ENCODE peak calls at places on chromosomes 12 and 14, in ten cellular contexts. R, K, Z, U, I, F, M, W, A and B are unnamed samples.

GRCh38 chr12:109770104-109770860 is 56.7 kb downstream of the FAM222A start:
- DNase-seq in U (no peak), F (no peak), M (no peak), R (no peak), W (no peak), K (no peak), Z (peak; percentile 35), I (peak; percentile 46), A (peak; percentile 45), B (no peak)

GRCh38 chr12:56935752-56936151 is 1.5 kb upstream of the SDR9C7 start:
- DNase-seq in K (no peak), A (no peak), U (no peak), M (no peak), W (no peak), Z (no peak), R (no peak), F (no peak), I (no peak), B (no peak)

GRCh38 chr14:81450100-81450531 is 50.0 kb upstream of the STON2 start:
- DNase-seq in W (no peak), I (peak; percentile 73), F (no peak), R (peak; percentile 73), K (no peak), A (no peak), Z (no peak), M (no peak), U (no peak), B (peak; percentile 90)

GRCh38 chr14:94338023-94338422 is 14.9 kb upstream of the SERPINA6 start:
- DNase-seq in F (no peak), W (no peak), R (no peak), U (no peak), A (no peak), I (no peak), Z (no peak), K (no peak), M (no peak), B (no peak)

GRCh38 chr12:58140395-58140794 is 199.0 kb downstream of the ATP23 start:
- DNase-seq in A (no peak), W (no peak), I (peak; percentile 67), M (no peak), K (no peak), R (no peak), Z (no peak), F (no peak), U (no peak), B (no peak)

GRCh38 chr12:79233341-79233761 is 368.8 kb downstream of the SYT1 start:
- DNase-seq in I (no peak), A (no peak), U (no peak), W (no peak), F (no peak), K (no peak), Z (no peak), M (no peak), R (no peak), B (no peak)

GRCh38 chr12:54028324-54029201 is at the start of gene HOXC6:
- DNase-seq in W (peak; percentile 56), K (no peak), F (no peak), U (no peak), R (no peak), I (peak; percentile 80), A (no peak), Z (no peak), M (no peak), B (no peak)

GRCh38 chr12:90627180-90627896 is 327.6 kb downstream of the CCER1 start:
- DNase-seq in A (no peak), F (no peak), K (no peak), W (no peak), Z (no peak), R (no peak), I (no peak), M (no peak), U (no peak), B (no peak)

GRCh38 chr12:15728118-15728598 is 61.0 kb downstream of the EPS8 start:
- DNase-seq in W (no peak), R (no peak), U (no peak), F (no peak), M (no peak), Z (no peak), A (no peak), K (no peak), I (no peak), B (no peak)

GRCh38 chr12:1630081-1630826 is 1.2 kb downstream of the WNT5B start:
- DNase-seq in U (peak; percentile 17), M (no peak), Z (peak; percentile 59), A (peak; percentile 29), R (no peak), K (peak; percentile 40), W (no peak), F (peak; percentile 18), I (peak; percentile 88), B (peak; percentile 70)

GRCh38 chr12:119791453-119791852 is 85.7 kb downstream of the CIT start:
- DNase-seq in I (no peak), W (no peak), F (no peak), U (no peak), M (no peak), A (peak; percentile 23), K (no peak), Z (no peak), R (no peak), B (no peak)

GRCh38 chr14:59251811-59252771 is 63.6 kb downstream of the DAAM1 start:
- DNase-seq in K (no peak), W (no peak), I (no peak), Z (no peak), M (no peak), U (no peak), R (no peak), A (no peak), F (no peak), B (peak; percentile 89)

GRCh38 chr12:21962236-21962635 is 21.0 kb upstream of the ABCC9 start:
- DNase-seq in I (no peak), A (no peak), R (no peak), U (no peak), F (no peak), Z (no peak), M (no peak), K (no peak), W (no peak), B (no peak)

GRCh38 chr14:96146131-96146771 is 58.4 kb upstream of the BDKRB2 start:
- DNase-seq in I (no peak), K (no peak), R (no peak), F (peak; percentile 30), M (no peak), U (no peak), Z (no peak), A (peak; percentile 81), W (no peak), B (peak; percentile 37)

GRCh38 chr12:86530996-86531655 is 274.9 kb upstream of the MGAT4C start:
- DNase-seq in W (no peak), A (no peak), M (no peak), Z (no peak), U (no peak), F (no peak), R (no peak), I (no peak), K (no peak), B (no peak)